ENCODE peak calls at places on chromosomes 16 and 17, in four cellular contexts. F, C, O and L are unnamed samples.

GRCh38 chr16:82108101-82108500 is 61.9 kb downstream of the MPHOSPH6 start:
- DNase-seq in F (no peak), C (no peak), O (no peak), L (no peak)

GRCh38 chr17:1979182-1979980 is 45.8 kb downstream of the RTN4RL1 start:
- DNase-seq in F (no peak), C (no peak), O (no peak), L (no peak)

GRCh38 chr17:45687594-45687993 is 96.5 kb upstream of the CRHR1 start:
- DNase-seq in F (no peak), C (no peak), O (no peak), L (no peak)

GRCh38 chr17:41552455-41552854 is 19.4 kb downstream of the KRT9 start:
- DNase-seq in F (no peak), C (no peak), O (no peak), L (no peak)

GRCh38 chr17:78141437-78142112 is 4.6 kb upstream of the C17orf99 start:
- DNase-seq in F (no peak), C (no peak), O (no peak), L (no peak)

GRCh38 chr16:83847371-83848225 is 39.8 kb downstream of the HSBP1 start:
- DNase-seq in F (no peak), C (no peak), O (no peak), L (no peak)

GRCh38 chr17:35875439-35876139 is 4.6 kb downstream of the CCL5 start:
- DNase-seq in F (no peak), C (no peak), O (no peak), L (no peak)

GRCh38 chr17:47857551-47858410 is 6.8 kb upstream of the SP6 start:
- DNase-seq in F (no peak), C (no peak), O (no peak), L (no peak)

GRCh38 chr17:13306310-13306962 is 288.6 kb upstream of the ELAC2 start:
- DNase-seq in F (no peak), C (no peak), O (peak; percentile 53), L (no peak)

GRCh38 chr17:10041287-10041612 is 136.2 kb upstream of the RCVRN start:
- DNase-seq in F (no peak), C (no peak), O (no peak), L (no peak)

GRCh38 chr16:86919073-86919472 is 340.7 kb downstream of the FOXL1 start:
- DNase-seq in F (no peak), C (no peak), O (no peak), L (no peak)

GRCh38 chr17:64503341-64503740 is 2.7 kb downstream of the DDX5 start:
- DNase-seq in F (no peak), C (no peak), O (no peak), L (no peak)

GRCh38 chr17:39920218-39921210 is 2.1 kb upstream of the GSDMB start:
- DNase-seq in F (peak; percentile 54), C (peak; percentile 52), O (no peak), L (no peak)

GRCh38 chr17:29195465-29196081 is 15.4 kb upstream of the MYO18A start:
- DNase-seq in F (no peak), C (no peak), O (no peak), L (no peak)

GRCh38 chr16:49495596-49496355 is 122.2 kb downstream of the C16orf78 start:
- DNase-seq in F (no peak), C (no peak), O (no peak), L (peak; percentile 16)

GRCh38 chr17:39845052-39845976 is 18.8 kb downstream of the IKZF3 start:
- DNase-seq in F (no peak), C (no peak), O (no peak), L (no peak)

GRCh38 chr16:59067207-59067606 is 333.1 kb upstream of the GOT2 start:
- DNase-seq in F (no peak), C (no peak), O (no peak), L (no peak)

GRCh38 chr17:8332688-8333087 is 7.0 kb upstream of the ODF4 start:
- DNase-seq in F (no peak), C (no peak), O (no peak), L (no peak)

GRCh38 chr16:87850009-87851006 is 19.0 kb downstream of the SLC7A5 start:
- DNase-seq in F (peak; percentile 92), C (peak; percentile 59), O (no peak), L (peak; percentile 77)

GRCh38 chr16:2191446-2191706 is 5.0 kb downstream of the CASKIN1 start:
- DNase-seq in F (no peak), C (no peak), O (no peak), L (no peak)

GRCh38 chr17:33522623-33523022 is 229.5 kb upstream of the ASIC2 start:
- DNase-seq in F (no peak), C (no peak), O (no peak), L (no peak)

GRCh38 chr17:78374631-78375274 is 3.7 kb upstream of the PGS1 start:
- DNase-seq in F (no peak), C (no peak), O (peak; percentile 86), L (no peak)

GRCh38 chr16:68072038-68072695 is 13.0 kb upstream of the NFATC3 start:
- DNase-seq in F (no peak), C (no peak), O (no peak), L (peak; percentile 84)

GRCh38 chr17:59093702-59094231 is 12.9 kb downstream of the TRIM37 start:
- DNase-seq in F (no peak), C (no peak), O (peak; percentile 86), L (no peak)

GRCh38 chr16:6122401-6122800 is 1024.8 kb upstream of the EEF2KMT start:
- DNase-seq in F (no peak), C (no peak), O (no peak), L (no peak)

GRCh38 chr16:22668318-22668717 is 145.6 kb upstream of the HS3ST2 start:
- DNase-seq in F (no peak), C (no peak), O (no peak), L (no peak)

GRCh38 chr17:17919169-17920107 is 52.8 kb downstream of the TOM1L2 start:
- DNase-seq in F (peak; percentile 55), C (peak; percentile 47), O (no peak), L (peak; percentile 75)

GRCh38 chr16:70725912-70726828 is 40.3 kb upstream of the MTSS2 start:
- DNase-seq in F (no peak), C (no peak), O (no peak), L (peak; percentile 70)

GRCh38 chr17:4332296-4332970 is 34.0 kb downstream of the UBE2G1 start:
- DNase-seq in F (no peak), C (no peak), O (no peak), L (no peak)

GRCh38 chr17:9802294-9802693 is 10.9 kb upstream of the DHRS7C start:
- DNase-seq in F (no peak), C (no peak), O (no peak), L (no peak)

GRCh38 chr17:12545877-12546513 is 119.7 kb upstream of the MYOCD start:
- DNase-seq in F (peak; percentile 13), C (no peak), O (no peak), L (no peak)